ENCODE peak calls at places on chromosomes 12 and 14, in nine cellular contexts. One of them, this sample, is unnamed.
A peak's percentile ranks its signal among the peaks of the same experiment; 100 is the strongest.

GRCh38 chr14:50954811-50955372 is 10.6 kb upstream of the PYGL start:
- DNase-seq in GM12878: no peak
- DNase-seq in mesendoderm: peak; percentile 65
- DNase-seq in PC-9: peak; percentile 12
- DNase-seq in PC-3: peak; percentile 82
- DNase-seq in fibroblast of lung: peak; percentile 77
- DNase-seq in keratinocyte: no peak
- DNase-seq in H9: no peak
- DNase-seq in HCT116: peak; percentile 23
- DNase-seq in this sample: peak; percentile 30

GRCh38 chr14:35438910-35439713 is 34.6 kb upstream of the NFKBIA start:
- DNase-seq in GM12878: peak; percentile 39
- DNase-seq in mesendoderm: peak; percentile 49
- DNase-seq in PC-9: no peak
- DNase-seq in PC-3: peak; percentile 37
- DNase-seq in fibroblast of lung: no peak
- DNase-seq in keratinocyte: no peak
- DNase-seq in H9: no peak
- DNase-seq in HCT116: peak; percentile 31
- DNase-seq in this sample: peak; percentile 11

GRCh38 chr12:130981947-130982346 is 28.2 kb downstream of the ADGRD1 start:
- DNase-seq in GM12878: no peak
- DNase-seq in mesendoderm: no peak
- DNase-seq in PC-9: no peak
- DNase-seq in PC-3: no peak
- DNase-seq in fibroblast of lung: no peak
- DNase-seq in keratinocyte: no peak
- DNase-seq in H9: peak; percentile 24
- DNase-seq in HCT116: no peak
- DNase-seq in this sample: no peak

GRCh38 chr12:119699199-119699765 is 31.3 kb downstream of the PRKAB1 start:
- DNase-seq in GM12878: no peak
- DNase-seq in mesendoderm: no peak
- DNase-seq in PC-9: no peak
- DNase-seq in PC-3: no peak
- DNase-seq in fibroblast of lung: no peak
- DNase-seq in keratinocyte: no peak
- DNase-seq in H9: no peak
- DNase-seq in HCT116: no peak
- DNase-seq in this sample: no peak

GRCh38 chr14:73787760-73788508 is 63.7 kb upstream of the PTGR2 start:
- DNase-seq in GM12878: no peak
- DNase-seq in mesendoderm: no peak
- DNase-seq in PC-9: no peak
- DNase-seq in PC-3: peak; percentile 32
- DNase-seq in fibroblast of lung: peak; percentile 67
- DNase-seq in keratinocyte: no peak
- DNase-seq in H9: no peak
- DNase-seq in HCT116: no peak
- DNase-seq in this sample: peak; percentile 28

GRCh38 chr12:11827096-11827841 is 177.8 kb downstream of the ETV6 start:
- DNase-seq in GM12878: no peak
- DNase-seq in mesendoderm: peak; percentile 83
- DNase-seq in PC-9: no peak
- DNase-seq in PC-3: no peak
- DNase-seq in fibroblast of lung: peak; percentile 30
- DNase-seq in keratinocyte: no peak
- DNase-seq in H9: peak; percentile 52
- DNase-seq in HCT116: no peak
- DNase-seq in this sample: peak; percentile 72

GRCh38 chr12:12973019-12973418 is 21.0 kb upstream of the GPRC5D start:
- DNase-seq in GM12878: no peak
- DNase-seq in mesendoderm: no peak
- DNase-seq in PC-9: no peak
- DNase-seq in PC-3: no peak
- DNase-seq in fibroblast of lung: no peak
- DNase-seq in keratinocyte: no peak
- DNase-seq in H9: no peak
- DNase-seq in HCT116: no peak
- DNase-seq in this sample: no peak

GRCh38 chr12:56197921-56198635 is 8.8 kb upstream of the SMARCC2 start:
- DNase-seq in GM12878: no peak
- DNase-seq in mesendoderm: no peak
- DNase-seq in PC-9: no peak
- DNase-seq in PC-3: no peak
- DNase-seq in fibroblast of lung: no peak
- DNase-seq in keratinocyte: no peak
- DNase-seq in H9: no peak
- DNase-seq in HCT116: no peak
- DNase-seq in this sample: no peak

GRCh38 chr14:70782361-70782760 is 27.0 kb downstream of the MAP3K9 start:
- DNase-seq in GM12878: no peak
- DNase-seq in mesendoderm: no peak
- DNase-seq in PC-9: peak; percentile 9
- DNase-seq in PC-3: peak; percentile 95
- DNase-seq in fibroblast of lung: no peak
- DNase-seq in keratinocyte: peak; percentile 98
- DNase-seq in H9: no peak
- DNase-seq in HCT116: no peak
- DNase-seq in this sample: no peak

GRCh38 chr12:67633708-67634107 is 14.8 kb upstream of the DYRK2 start:
- DNase-seq in GM12878: no peak
- DNase-seq in mesendoderm: no peak
- DNase-seq in PC-9: no peak
- DNase-seq in PC-3: no peak
- DNase-seq in fibroblast of lung: no peak
- DNase-seq in keratinocyte: no peak
- DNase-seq in H9: no peak
- DNase-seq in HCT116: no peak
- DNase-seq in this sample: no peak
- H3K79me2 ChIP-seq in GM12878: no peaks in the 10 kb centered on the region
- H3K79me2 ChIP-seq in mesendoderm: no peaks in the 10 kb centered on the region
- H3K79me2 ChIP-seq in PC-9: no peaks in the 10 kb centered on the region
- H3K79me2 ChIP-seq in PC-3: no peaks in the 10 kb centered on the region
- H3K79me2 ChIP-seq in fibroblast of lung: no peaks in the 10 kb centered on the region
- H3K79me2 ChIP-seq in keratinocyte: no peaks in the 10 kb centered on the region
- H3K79me2 ChIP-seq in H9: no peaks in the 10 kb centered on the region
- H3K79me2 ChIP-seq in HCT116: no peaks in the 10 kb centered on the region
- H3K79me2 ChIP-seq in this sample: no peaks in the 10 kb centered on the region

GRCh38 chr12:105814283-105814682 is 324.5 kb downstream of the NUAK1 start:
- DNase-seq in GM12878: no peak
- DNase-seq in mesendoderm: no peak
- DNase-seq in PC-9: no peak
- DNase-seq in PC-3: no peak
- DNase-seq in fibroblast of lung: no peak
- DNase-seq in keratinocyte: no peak
- DNase-seq in H9: no peak
- DNase-seq in HCT116: no peak
- DNase-seq in this sample: peak; percentile 66

GRCh38 chr12:105812356-105812755 is 326.4 kb downstream of the NUAK1 start:
- DNase-seq in GM12878: no peak
- DNase-seq in mesendoderm: no peak
- DNase-seq in PC-9: no peak
- DNase-seq in PC-3: no peak
- DNase-seq in fibroblast of lung: no peak
- DNase-seq in keratinocyte: no peak
- DNase-seq in H9: no peak
- DNase-seq in HCT116: no peak
- DNase-seq in this sample: no peak

DNA sequence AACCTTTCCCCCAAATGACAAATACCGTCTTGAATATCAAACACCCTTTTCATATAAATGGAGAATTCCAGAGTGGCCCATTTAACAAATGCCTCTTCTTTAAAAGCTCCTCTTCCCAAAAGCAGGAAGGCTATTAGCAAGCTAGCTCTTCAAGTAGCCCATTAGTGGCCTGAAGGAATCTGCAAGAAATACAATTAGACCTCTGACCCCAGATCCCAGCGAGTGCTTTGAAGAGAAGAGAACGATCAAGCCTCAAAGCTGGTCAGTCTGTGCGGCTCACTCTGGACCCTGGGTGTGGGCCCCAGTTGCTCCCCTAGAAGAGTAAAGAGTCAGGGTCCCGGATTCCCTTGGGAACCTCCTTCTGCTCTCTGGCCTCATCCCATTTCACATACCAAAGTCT is 325.6 kb downstream of the NUAK1 start:
- DNase-seq in GM12878: no peak
- DNase-seq in mesendoderm: no peak
- DNase-seq in PC-9: no peak
- DNase-seq in PC-3: no peak
- DNase-seq in fibroblast of lung: no peak
- DNase-seq in keratinocyte: no peak
- DNase-seq in H9: no peak
- DNase-seq in HCT116: no peak
- DNase-seq in this sample: peak; percentile 62
- H3K79me2 ChIP-seq in GM12878: no peaks in the 10 kb centered on the region
- H3K79me2 ChIP-seq in mesendoderm: no peaks in the 10 kb centered on the region
- H3K79me2 ChIP-seq in PC-9: no peaks in the 10 kb centered on the region
- H3K79me2 ChIP-seq in PC-3: no peaks in the 10 kb centered on the region
- H3K79me2 ChIP-seq in fibroblast of lung: no peaks in the 10 kb centered on the region
- H3K79me2 ChIP-seq in keratinocyte: no peaks in the 10 kb centered on the region
- H3K79me2 ChIP-seq in H9: no peaks in the 10 kb centered on the region
- H3K79me2 ChIP-seq in HCT116: no peaks in the 10 kb centered on the region
- H3K79me2 ChIP-seq in this sample: no peaks in the 10 kb centered on the region

GRCh38 chr12:42761601-42762350 is 172.2 kb upstream of the PRICKLE1 start:
- DNase-seq in GM12878: no peak
- DNase-seq in mesendoderm: no peak
- DNase-seq in PC-9: peak; percentile 43
- DNase-seq in PC-3: peak; percentile 64
- DNase-seq in fibroblast of lung: no peak
- DNase-seq in keratinocyte: no peak
- DNase-seq in H9: no peak
- DNase-seq in HCT116: no peak
- DNase-seq in this sample: no peak
- H3K79me2 ChIP-seq in GM12878: no peaks in the 10 kb centered on the region
- H3K79me2 ChIP-seq in mesendoderm: no peaks in the 10 kb centered on the region
- H3K79me2 ChIP-seq in PC-9: no peaks in the 10 kb centered on the region
- H3K79me2 ChIP-seq in PC-3: no peaks in the 10 kb centered on the region
- H3K79me2 ChIP-seq in fibroblast of lung: no peaks in the 10 kb centered on the region
- H3K79me2 ChIP-seq in keratinocyte: no peaks in the 10 kb centered on the region
- H3K79me2 ChIP-seq in H9: no peaks in the 10 kb centered on the region
- H3K79me2 ChIP-seq in HCT116: no peaks in the 10 kb centered on the region
- H3K79me2 ChIP-seq in this sample: no peaks in the 10 kb centered on the region

DNA sequence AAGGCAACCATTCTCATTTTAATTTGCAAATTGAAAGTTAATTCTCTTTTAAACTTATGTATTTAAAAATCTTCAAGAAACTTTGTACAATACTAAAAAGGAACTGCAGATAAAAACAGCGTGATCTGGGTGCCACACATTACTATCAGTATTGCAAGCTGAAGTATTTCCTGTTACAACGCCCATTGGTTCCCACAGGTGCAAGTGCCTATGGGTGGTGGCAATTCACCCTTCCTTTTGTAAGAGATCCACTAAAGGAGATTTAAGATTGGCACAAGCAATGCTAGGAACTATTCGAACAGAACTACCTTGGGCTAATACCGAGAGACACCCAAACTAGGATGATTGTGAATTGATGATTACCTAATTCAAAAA is 13.2 kb downstream of the TAOK3 start:
- DNase-seq in GM12878: no peak
- DNase-seq in mesendoderm: no peak
- DNase-seq in PC-9: peak; percentile 7
- DNase-seq in PC-3: no peak
- DNase-seq in fibroblast of lung: no peak
- DNase-seq in keratinocyte: no peak
- DNase-seq in H9: no peak
- DNase-seq in HCT116: no peak
- DNase-seq in this sample: no peak
- H3K79me2 ChIP-seq in GM12878: peaks cover 53% of the 10 kb centered on the region
- H3K79me2 ChIP-seq in mesendoderm: no peaks in the 10 kb centered on the region
- H3K79me2 ChIP-seq in PC-9: peaks cover 63% of the 10 kb centered on the region
- H3K79me2 ChIP-seq in PC-3: peaks cover 28% of the 10 kb centered on the region
- H3K79me2 ChIP-seq in fibroblast of lung: peaks cover 66% of the 10 kb centered on the region
- H3K79me2 ChIP-seq in keratinocyte: peaks cover 68% of the 10 kb centered on the region
- H3K79me2 ChIP-seq in H9: no peaks in the 10 kb centered on the region
- H3K79me2 ChIP-seq in HCT116: no peaks in the 10 kb centered on the region
- H3K79me2 ChIP-seq in this sample: no peaks in the 10 kb centered on the region

DNA sequence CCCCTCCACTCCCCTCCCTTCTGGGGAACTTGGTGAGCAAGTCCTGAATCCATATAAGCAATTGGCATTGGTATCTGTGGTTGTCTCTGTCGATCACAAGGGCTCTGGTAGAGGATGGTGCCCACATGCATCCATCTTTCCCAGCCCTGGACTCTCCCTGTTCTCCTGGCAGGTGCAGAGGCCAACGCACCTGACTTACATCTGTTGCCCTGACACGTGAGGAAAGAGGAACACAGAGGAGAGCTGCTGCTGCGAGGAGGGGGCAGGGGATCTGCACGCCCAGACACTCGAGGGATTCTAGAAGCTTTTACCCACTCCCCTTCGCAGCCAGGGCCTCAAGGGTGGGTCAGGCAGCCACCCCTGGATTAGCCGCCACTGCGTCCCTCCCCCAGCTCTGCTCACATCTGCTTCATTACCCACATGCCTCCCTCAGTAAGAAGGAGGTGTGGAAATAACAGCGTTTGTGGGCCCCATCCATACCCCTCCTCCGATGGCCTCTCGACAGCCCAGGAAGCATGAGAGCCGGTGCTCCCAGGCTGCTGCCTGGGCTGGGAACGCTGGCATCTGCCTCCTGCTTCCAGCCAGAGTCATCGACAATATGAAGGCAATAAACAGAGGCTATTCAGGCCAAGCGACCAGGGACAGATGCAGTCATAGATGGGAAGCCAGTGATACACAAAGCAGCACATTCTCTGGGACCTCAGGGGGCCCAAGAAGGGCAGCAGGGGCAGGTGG is 56.5 kb downstream of the KDM2B start:
- DNase-seq in GM12878: no peak
- DNase-seq in mesendoderm: no peak
- DNase-seq in PC-9: no peak
- DNase-seq in PC-3: no peak
- DNase-seq in fibroblast of lung: no peak
- DNase-seq in keratinocyte: no peak
- DNase-seq in H9: no peak
- DNase-seq in HCT116: no peak
- DNase-seq in this sample: peak; percentile 38
- H3K79me2 ChIP-seq in GM12878: peaks cover 49% of the 10 kb centered on the region
- H3K79me2 ChIP-seq in mesendoderm: peaks cover 7% of the 10 kb centered on the region
- H3K79me2 ChIP-seq in PC-9: no peaks in the 10 kb centered on the region
- H3K79me2 ChIP-seq in PC-3: no peaks in the 10 kb centered on the region
- H3K79me2 ChIP-seq in fibroblast of lung: no peaks in the 10 kb centered on the region
- H3K79me2 ChIP-seq in keratinocyte: no peaks in the 10 kb centered on the region
- H3K79me2 ChIP-seq in H9: peaks cover 2% of the 10 kb centered on the region
- H3K79me2 ChIP-seq in HCT116: no peaks in the 10 kb centered on the region
- H3K79me2 ChIP-seq in this sample: peaks cover 51% of the 10 kb centered on the region

This sample was measured in neural progenitor cell.